ENCODE peak calls at places on chromosomes 6 and 20, in five cellular contexts. G, R, B, F and V are unnamed samples. For H3K4me1, the result is how much of the 10 kb centered on the place peaks cover.

GRCh38 chr20:1894471-1894950 is 696 bp upstream of the SIRPA start:
- DNase-seq in B (no peak), F (no peak), G (peak), R (peak), V (peak)

GRCh38 chr6:126831461-126831860 is 287.0 kb upstream of the RSPO3 start:
- DNase-seq in F (no peak), G (no peak), B (no peak), R (no peak), V (no peak)

GRCh38 chr6:46933751-46934150 is 12.0 kb upstream of the ADGRF5 start:
- DNase-seq in G (no peak), F (no peak), B (no peak), R (no peak), V (no peak)

GRCh38 chr20:9590189-9590588 is 75.8 kb downstream of the LAMP5 start:
- DNase-seq in F (no peak), B (no peak), G (no peak), R (no peak), V (no peak)

GRCh38 chr6:150998992-150999975 is 133.8 kb downstream of the MTHFD1L start:
- DNase-seq in R (no peak), B (no peak), G (no peak), F (no peak), V (no peak)

GRCh38 chr6:141580988-141581387 is 551.7 kb upstream of the GJE1 start:
- DNase-seq in R (no peak), B (no peak), F (no peak), G (no peak), V (no peak)

GRCh38 chr20:34538671-34539123 is 19.8 kb upstream of the MAP1LC3A start:
- DNase-seq in F (no peak), B (peak), G (peak), R (peak), V (no peak)

GRCh38 chr6:18978330-18979128 is 591.4 kb downstream of the RNF144B start:
- DNase-seq in B (peak), R (no peak), F (no peak), G (no peak), V (no peak)

GRCh38 chr6:40256831-40257230 is 322.6 kb upstream of the MOCS1 start:
- DNase-seq in R (no peak), B (no peak), G (no peak), F (no peak), V (no peak)

GRCh38 chr6:108564178-108564577 is 3.5 kb downstream of the FOXO3 start:
- DNase-seq in B (no peak), F (peak), R (no peak), G (no peak), V (no peak)

GRCh38 chr20:34089655-34090324 is 22.3 kb downstream of the EIF2S2 start:
- DNase-seq in B (no peak), G (no peak), R (peak), F (no peak), V (no peak)

GRCh38 chr6:43127180-43127579 is 43.9 kb upstream of the SRF start:
- DNase-seq in G (no peak), R (no peak), F (no peak), B (no peak), V (no peak)

GRCh38 chr20:432208-432607 is 24.1 kb downstream of the RBCK1 start:
- DNase-seq in R (no peak), G (no peak), B (no peak), F (no peak), V (no peak)

GRCh38 chr6:9540534-9541126 is 874.2 kb downstream of the TFAP2A start:
- DNase-seq in G (no peak), B (peak), R (no peak), F (no peak), V (no peak)

GRCh38 chr20:47124235-47124717 is 229.6 kb downstream of the EYA2 start:
- DNase-seq in F (no peak), B (no peak), R (no peak), G (no peak), V (peak)

GRCh38 chr6:20877008-20877937 is 343.0 kb downstream of the CDKAL1 start:
- DNase-seq in G (no peak), R (peak), B (no peak), F (peak), V (peak)

GRCh38 chr6:3620937-3621336 is 130.6 kb downstream of the PXDC1 start:
- DNase-seq in G (peak), B (no peak), R (no peak), F (no peak), V (no peak)

GRCh38 chr6:145214570-145214969 is 520.8 kb downstream of the EPM2A start:
- DNase-seq in R (no peak), B (peak), F (peak), G (no peak), V (no peak)

GRCh38 chr6:34182751-34183531 is 37.1 kb upstream of the GRM4 start:
- DNase-seq in B (peak), G (peak), F (no peak), R (no peak), V (no peak)

GRCh38 chr6:166010585-166010984 is 157.1 kb downstream of the TBXT start:
- DNase-seq in F (no peak), G (no peak), R (no peak), B (no peak), V (no peak)

GRCh38 chr6:37636112-37636511 is 61.6 kb downstream of the MDGA1 start:
- DNase-seq in R (no peak), F (no peak), B (no peak), G (no peak), V (no peak)

GRCh38 chr6:11744753-11745152 is 33.9 kb downstream of the ADTRP start:
- DNase-seq in R (peak), F (no peak), B (no peak), G (no peak), V (peak)

GRCh38 chr20:57791946-57792328 is 82.1 kb upstream of the PMEPA1 start:
- DNase-seq in G (peak), F (no peak), B (no peak), R (no peak), V (peak)

GRCh38 chr20:49674383-49675352 is 39.0 kb downstream of the B4GALT5 start:
- DNase-seq in F (no peak), G (no peak), B (no peak), R (no peak), V (no peak)
- H3K4me1 ChIP-seq in F (half or more), G (under half), B (half or more), R (under half), V (half or more)

DNA sequence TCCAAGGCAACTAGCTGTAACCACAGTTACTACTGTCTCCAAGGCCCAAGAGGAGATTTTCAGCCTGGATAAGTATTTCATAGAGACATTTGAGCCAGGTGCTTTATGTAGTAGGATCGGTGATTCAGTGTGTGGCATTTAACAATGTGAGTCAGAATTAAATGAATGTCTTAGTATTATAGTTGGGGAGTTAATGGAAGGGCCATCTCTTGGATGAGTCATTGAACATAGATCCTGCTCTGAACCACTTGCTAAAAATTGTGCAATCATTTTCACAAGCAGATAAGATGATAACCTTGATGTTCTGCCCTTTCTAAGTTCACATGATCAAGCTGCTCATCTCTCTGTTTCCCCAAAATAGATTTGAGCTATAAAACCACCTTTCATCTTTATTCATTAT is 668.9 kb upstream of the CITED2 start:
- DNase-seq in F (no peak), R (no peak), G (no peak), B (no peak), V (no peak)
- TF ChIP-seq POLR2AphosphoS5 in F (no peak), R (no peak), G (no peak), B (no peak), V (no peak)

GRCh38 chr6:45920819-45921511 is 94.7 kb downstream of the CLIC5 start:
- DNase-seq in B (no peak), F (no peak), R (no peak), G (no peak), V (no peak)
- H3K4me1 ChIP-seq in B (under half), F (under half), R (under half), G (under half), V (under half)

GRCh38 chr20:44467289-44467883 is 8.3 kb upstream of the TTPAL start:
- DNase-seq in F (no peak), B (peak), G (no peak), R (peak), V (no peak)
- TF ChIP-seq POLR2AphosphoS5 in F (no peak), B (no peak), G (no peak), R (peak), V (peak)

DNA sequence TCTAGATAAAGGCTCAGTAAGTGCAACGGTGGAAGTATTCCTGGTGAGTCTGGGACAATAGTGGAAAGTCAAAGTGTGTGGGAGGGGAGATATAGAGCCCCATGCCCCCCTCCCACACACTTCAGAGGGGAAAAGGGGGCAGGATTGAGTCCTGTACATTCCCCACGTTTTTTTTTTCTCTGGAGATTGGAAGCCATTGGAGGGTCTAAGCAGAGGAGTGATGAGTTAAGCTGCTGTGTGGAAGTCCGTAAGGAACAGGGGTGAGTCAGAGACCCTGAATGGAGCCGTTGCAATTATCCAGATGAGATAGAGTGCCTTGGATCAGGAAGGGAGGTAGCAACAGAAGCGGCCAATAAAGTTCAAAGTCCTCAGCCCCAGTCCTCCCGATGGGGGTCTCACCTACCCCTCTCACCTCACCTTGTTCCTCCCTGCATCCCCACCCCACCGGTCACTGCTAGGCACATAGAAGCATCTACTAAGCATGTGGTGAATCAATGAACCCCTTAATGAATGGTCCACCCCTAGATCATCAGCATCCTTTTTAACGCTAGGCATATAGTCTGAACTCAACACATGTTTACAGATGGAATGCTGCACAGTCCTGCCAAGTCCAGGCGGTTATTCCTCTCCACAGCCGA is 684 bp upstream of the SLC9A8 start:
- DNase-seq in B (no peak), F (no peak), R (no peak), G (no peak), V (no peak)
- H3K4me1 ChIP-seq in B (under half), F (under half), R (under half), G (under half), V (under half)

DNA sequence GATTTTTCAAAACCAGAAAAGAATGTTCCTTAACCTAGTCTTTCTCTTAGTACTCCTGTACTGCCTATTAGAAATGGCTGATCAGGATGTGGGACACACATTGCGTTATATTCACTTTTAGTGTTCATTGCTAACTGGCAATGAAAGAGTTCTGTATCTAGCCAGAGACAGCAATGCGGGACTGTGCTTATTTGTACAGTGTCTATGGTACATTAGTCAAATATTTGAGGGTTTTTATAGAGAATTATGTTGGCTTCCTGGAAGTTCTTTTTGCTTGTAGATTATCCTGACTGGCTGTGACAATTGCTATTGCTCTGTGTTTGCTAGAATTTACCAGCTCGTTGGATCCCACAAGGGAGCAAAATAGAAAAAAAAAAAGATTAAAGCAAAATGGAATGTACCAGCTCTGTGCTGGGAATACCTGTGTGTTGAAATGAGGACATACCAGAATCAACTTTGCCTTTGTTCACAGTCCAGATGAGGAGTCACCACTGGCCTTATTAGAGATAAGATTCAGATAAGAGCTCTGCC is 22.4 kb upstream of the IFNGR1 start:
- DNase-seq in G (no peak), B (no peak), F (no peak), R (no peak), V (no peak)
- TF ChIP-seq POLR2AphosphoS5 in G (no peak), B (no peak), F (no peak), R (no peak), V (no peak)

GRCh38 chr6:71392286-71392685 is 103.7 kb downstream of the OGFRL1 start:
- DNase-seq in B (no peak), F (no peak), G (no peak), R (no peak), V (no peak)

GRCh38 chr6:71395731-71396409 is 107.3 kb downstream of the OGFRL1 start:
- DNase-seq in B (no peak), G (no peak), F (no peak), R (no peak), V (no peak)

GRCh38 chr6:71396410-71396801 is 107.8 kb downstream of the OGFRL1 start:
- DNase-seq in B (no peak), F (no peak), G (no peak), R (no peak), V (no peak)

GRCh38 chr6:71393471-71393870 is 104.9 kb downstream of the OGFRL1 start:
- DNase-seq in B (no peak), F (no peak), G (no peak), R (no peak), V (no peak)

GRCh38 chr6:71394001-71394432 is 105.4 kb downstream of the OGFRL1 start:
- DNase-seq in G (no peak), B (no peak), R (no peak), F (no peak), V (no peak)
- H3K4me1 ChIP-seq in G (under half), B (under half), R (under half), F (half or more), V (under half)

GRCh38 chr6:33132121-33132524 is 56.3 kb downstream of the HLA-DPB1 start:
- DNase-seq in B (no peak), F (no peak), G (no peak), R (no peak), V (no peak)
- TF ChIP-seq POLR2AphosphoS5 in B (no peak), F (no peak), G (no peak), R (no peak), V (no peak)

GRCh38 chr6:35590622-35591066 is 77.9 kb upstream of the TULP1 start:
- DNase-seq in F (no peak), R (peak), G (no peak), B (no peak), V (no peak)

GRCh38 chr6:35586542-35586941 is 73.8 kb upstream of the TULP1 start:
- DNase-seq in R (no peak), F (no peak), G (no peak), B (no peak), V (no peak)

GRCh38 chr6:35589904-35590303 is 77.2 kb upstream of the TULP1 start:
- DNase-seq in G (no peak), B (no peak), R (peak), F (no peak), V (no peak)

GRCh38 chr6:35587167-35587566 is 74.5 kb upstream of the TULP1 start:
- DNase-seq in G (no peak), F (no peak), B (no peak), R (no peak), V (no peak)

GRCh38 chr6:35589201-35589739 is 76.6 kb upstream of the TULP1 start:
- DNase-seq in G (no peak), F (no peak), B (no peak), R (no peak), V (no peak)
- H3K4me1 ChIP-seq in G (under half), F (under half), B (under half), R (under half), V (half or more)